ENCODE peak calls at places on chromosomes 3 and 15, in nine cellular contexts. One of them, this sample, is unnamed.

GRCh38 chr3:195078891-195079440 is 192.0 kb downstream of the XXYLT1 start:
- DNase-seq in lower leg skin: no peak
- DNase-seq in dorsolateral prefrontal cortex: no peak
- DNase-seq in stimulated activated CD8-positive, alpha-beta memory T cell treated with anti-CD3 and anti-CD28 coated beads, Interleukin-15, amount 100 ng/mL, for 48 hours: no peak
- DNase-seq in nucleus accumbens: no peak
- DNase-seq in activated CD8-positive, alpha-beta memory T cell treated with anti-CD3 and anti-CD28 coated beads for 4 hours: no peak
- DNase-seq in stimulated activated CD4-positive, alpha-beta T cell treated with anti-CD3 and anti-CD28 coated beads, TNF-alpha, amount 100 ng/mL, for 4 hours: no peak
- DNase-seq in choroid plexus epithelial cell: no peak
- DNase-seq in EH: no peak
- DNase-seq in this sample: no peak

GRCh38 chr3:56137406-56137805 is 330.9 kb downstream of the ERC2 start:
- DNase-seq in lower leg skin: no peak
- DNase-seq in dorsolateral prefrontal cortex: no peak
- DNase-seq in stimulated activated CD8-positive, alpha-beta memory T cell treated with anti-CD3 and anti-CD28 coated beads, Interleukin-15, amount 100 ng/mL, for 48 hours: no peak
- DNase-seq in nucleus accumbens: no peak
- DNase-seq in activated CD8-positive, alpha-beta memory T cell treated with anti-CD3 and anti-CD28 coated beads for 4 hours: no peak
- DNase-seq in stimulated activated CD4-positive, alpha-beta T cell treated with anti-CD3 and anti-CD28 coated beads, TNF-alpha, amount 100 ng/mL, for 4 hours: no peak
- DNase-seq in choroid plexus epithelial cell: peak
- DNase-seq in EH: no peak
- DNase-seq in this sample: no peak

GRCh38 chr15:57509965-57510364 is 81.7 kb upstream of the MYZAP start:
- DNase-seq in lower leg skin: no peak
- DNase-seq in dorsolateral prefrontal cortex: no peak
- DNase-seq in stimulated activated CD8-positive, alpha-beta memory T cell treated with anti-CD3 and anti-CD28 coated beads, Interleukin-15, amount 100 ng/mL, for 48 hours: no peak
- DNase-seq in nucleus accumbens: no peak
- DNase-seq in activated CD8-positive, alpha-beta memory T cell treated with anti-CD3 and anti-CD28 coated beads for 4 hours: no peak
- DNase-seq in stimulated activated CD4-positive, alpha-beta T cell treated with anti-CD3 and anti-CD28 coated beads, TNF-alpha, amount 100 ng/mL, for 4 hours: no peak
- DNase-seq in choroid plexus epithelial cell: no peak
- DNase-seq in EH: no peak
- DNase-seq in this sample: no peak

GRCh38 chr3:160038862-160039562 is 50.4 kb downstream of the IL12A start:
- DNase-seq in lower leg skin: no peak
- DNase-seq in dorsolateral prefrontal cortex: no peak
- DNase-seq in stimulated activated CD8-positive, alpha-beta memory T cell treated with anti-CD3 and anti-CD28 coated beads, Interleukin-15, amount 100 ng/mL, for 48 hours: no peak
- DNase-seq in nucleus accumbens: no peak
- DNase-seq in activated CD8-positive, alpha-beta memory T cell treated with anti-CD3 and anti-CD28 coated beads for 4 hours: no peak
- DNase-seq in stimulated activated CD4-positive, alpha-beta T cell treated with anti-CD3 and anti-CD28 coated beads, TNF-alpha, amount 100 ng/mL, for 4 hours: no peak
- DNase-seq in choroid plexus epithelial cell: no peak
- DNase-seq in EH: peak
- DNase-seq in this sample: no peak

GRCh38 chr3:174215426-174215825 is 643.7 kb upstream of the NAALADL2 start:
- DNase-seq in lower leg skin: no peak
- DNase-seq in dorsolateral prefrontal cortex: no peak
- DNase-seq in stimulated activated CD8-positive, alpha-beta memory T cell treated with anti-CD3 and anti-CD28 coated beads, Interleukin-15, amount 100 ng/mL, for 48 hours: no peak
- DNase-seq in nucleus accumbens: no peak
- DNase-seq in activated CD8-positive, alpha-beta memory T cell treated with anti-CD3 and anti-CD28 coated beads for 4 hours: no peak
- DNase-seq in stimulated activated CD4-positive, alpha-beta T cell treated with anti-CD3 and anti-CD28 coated beads, TNF-alpha, amount 100 ng/mL, for 4 hours: no peak
- DNase-seq in choroid plexus epithelial cell: no peak
- DNase-seq in EH: peak
- DNase-seq in this sample: no peak

GRCh38 chr15:69522361-69522760 is 69.7 kb downstream of the RPLP1 start:
- DNase-seq in lower leg skin: peak
- DNase-seq in dorsolateral prefrontal cortex: no peak
- DNase-seq in stimulated activated CD8-positive, alpha-beta memory T cell treated with anti-CD3 and anti-CD28 coated beads, Interleukin-15, amount 100 ng/mL, for 48 hours: no peak
- DNase-seq in nucleus accumbens: no peak
- DNase-seq in activated CD8-positive, alpha-beta memory T cell treated with anti-CD3 and anti-CD28 coated beads for 4 hours: no peak
- DNase-seq in stimulated activated CD4-positive, alpha-beta T cell treated with anti-CD3 and anti-CD28 coated beads, TNF-alpha, amount 100 ng/mL, for 4 hours: no peak
- DNase-seq in choroid plexus epithelial cell: no peak
- DNase-seq in EH: no peak
- DNase-seq in this sample: no peak

GRCh38 chr15:67685008-67685599 is 140.2 kb upstream of the SKOR1 start:
- DNase-seq in lower leg skin: no peak
- DNase-seq in dorsolateral prefrontal cortex: no peak
- DNase-seq in stimulated activated CD8-positive, alpha-beta memory T cell treated with anti-CD3 and anti-CD28 coated beads, Interleukin-15, amount 100 ng/mL, for 48 hours: no peak
- DNase-seq in nucleus accumbens: no peak
- DNase-seq in activated CD8-positive, alpha-beta memory T cell treated with anti-CD3 and anti-CD28 coated beads for 4 hours: no peak
- DNase-seq in stimulated activated CD4-positive, alpha-beta T cell treated with anti-CD3 and anti-CD28 coated beads, TNF-alpha, amount 100 ng/mL, for 4 hours: no peak
- DNase-seq in choroid plexus epithelial cell: peak
- DNase-seq in EH: peak
- DNase-seq in this sample: no peak

GRCh38 chr15:75684648-75685047 is 28.0 kb downstream of the CSPG4 start:
- DNase-seq in lower leg skin: no peak
- DNase-seq in dorsolateral prefrontal cortex: no peak
- DNase-seq in stimulated activated CD8-positive, alpha-beta memory T cell treated with anti-CD3 and anti-CD28 coated beads, Interleukin-15, amount 100 ng/mL, for 48 hours: no peak
- DNase-seq in nucleus accumbens: no peak
- DNase-seq in activated CD8-positive, alpha-beta memory T cell treated with anti-CD3 and anti-CD28 coated beads for 4 hours: no peak
- DNase-seq in stimulated activated CD4-positive, alpha-beta T cell treated with anti-CD3 and anti-CD28 coated beads, TNF-alpha, amount 100 ng/mL, for 4 hours: no peak
- DNase-seq in choroid plexus epithelial cell: no peak
- DNase-seq in EH: no peak
- DNase-seq in this sample: no peak

GRCh38 chr15:74208496-74208895 is 5.9 kb upstream of the STRA6 start:
- DNase-seq in lower leg skin: no peak
- DNase-seq in dorsolateral prefrontal cortex: no peak
- DNase-seq in stimulated activated CD8-positive, alpha-beta memory T cell treated with anti-CD3 and anti-CD28 coated beads, Interleukin-15, amount 100 ng/mL, for 48 hours: no peak
- DNase-seq in nucleus accumbens: no peak
- DNase-seq in activated CD8-positive, alpha-beta memory T cell treated with anti-CD3 and anti-CD28 coated beads for 4 hours: no peak
- DNase-seq in stimulated activated CD4-positive, alpha-beta T cell treated with anti-CD3 and anti-CD28 coated beads, TNF-alpha, amount 100 ng/mL, for 4 hours: no peak
- DNase-seq in choroid plexus epithelial cell: no peak
- DNase-seq in EH: no peak
- DNase-seq in this sample: no peak

GRCh38 chr15:84883916-84884781 is at the start of gene SLC28A1:
- DNase-seq in lower leg skin: no peak
- DNase-seq in dorsolateral prefrontal cortex: no peak
- DNase-seq in stimulated activated CD8-positive, alpha-beta memory T cell treated with anti-CD3 and anti-CD28 coated beads, Interleukin-15, amount 100 ng/mL, for 48 hours: no peak
- DNase-seq in nucleus accumbens: no peak
- DNase-seq in activated CD8-positive, alpha-beta memory T cell treated with anti-CD3 and anti-CD28 coated beads for 4 hours: no peak
- DNase-seq in stimulated activated CD4-positive, alpha-beta T cell treated with anti-CD3 and anti-CD28 coated beads, TNF-alpha, amount 100 ng/mL, for 4 hours: no peak
- DNase-seq in choroid plexus epithelial cell: no peak
- DNase-seq in EH: no peak
- DNase-seq in this sample: no peak

GRCh38 chr3:127074900-127075360 is 92.0 kb downstream of the PLXNA1 start:
- DNase-seq in lower leg skin: no peak
- DNase-seq in dorsolateral prefrontal cortex: no peak
- DNase-seq in stimulated activated CD8-positive, alpha-beta memory T cell treated with anti-CD3 and anti-CD28 coated beads, Interleukin-15, amount 100 ng/mL, for 48 hours: no peak
- DNase-seq in nucleus accumbens: no peak
- DNase-seq in activated CD8-positive, alpha-beta memory T cell treated with anti-CD3 and anti-CD28 coated beads for 4 hours: no peak
- DNase-seq in stimulated activated CD4-positive, alpha-beta T cell treated with anti-CD3 and anti-CD28 coated beads, TNF-alpha, amount 100 ng/mL, for 4 hours: no peak
- DNase-seq in choroid plexus epithelial cell: peak
- DNase-seq in EH: peak
- DNase-seq in this sample: no peak

GRCh38 chr15:70474682-70475438 is 288.5 kb downstream of the UACA start:
- DNase-seq in lower leg skin: peak
- DNase-seq in dorsolateral prefrontal cortex: no peak
- DNase-seq in stimulated activated CD8-positive, alpha-beta memory T cell treated with anti-CD3 and anti-CD28 coated beads, Interleukin-15, amount 100 ng/mL, for 48 hours: no peak
- DNase-seq in nucleus accumbens: peak
- DNase-seq in activated CD8-positive, alpha-beta memory T cell treated with anti-CD3 and anti-CD28 coated beads for 4 hours: peak
- DNase-seq in stimulated activated CD4-positive, alpha-beta T cell treated with anti-CD3 and anti-CD28 coated beads, TNF-alpha, amount 100 ng/mL, for 4 hours: no peak
- DNase-seq in choroid plexus epithelial cell: peak
- DNase-seq in EH: peak
- DNase-seq in this sample: no peak

GRCh38 chr3:108079877-108080276 is 11.0 kb downstream of the CD47 start:
- DNase-seq in lower leg skin: no peak
- DNase-seq in dorsolateral prefrontal cortex: no peak
- DNase-seq in stimulated activated CD8-positive, alpha-beta memory T cell treated with anti-CD3 and anti-CD28 coated beads, Interleukin-15, amount 100 ng/mL, for 48 hours: no peak
- DNase-seq in nucleus accumbens: no peak
- DNase-seq in activated CD8-positive, alpha-beta memory T cell treated with anti-CD3 and anti-CD28 coated beads for 4 hours: no peak
- DNase-seq in stimulated activated CD4-positive, alpha-beta T cell treated with anti-CD3 and anti-CD28 coated beads, TNF-alpha, amount 100 ng/mL, for 4 hours: no peak
- DNase-seq in choroid plexus epithelial cell: no peak
- DNase-seq in EH: no peak
- DNase-seq in this sample: no peak

GRCh38 chr3:107753494-107753893 is 230.7 kb downstream of the BBX start:
- DNase-seq in lower leg skin: no peak
- DNase-seq in dorsolateral prefrontal cortex: peak
- DNase-seq in stimulated activated CD8-positive, alpha-beta memory T cell treated with anti-CD3 and anti-CD28 coated beads, Interleukin-15, amount 100 ng/mL, for 48 hours: no peak
- DNase-seq in nucleus accumbens: peak
- DNase-seq in activated CD8-positive, alpha-beta memory T cell treated with anti-CD3 and anti-CD28 coated beads for 4 hours: no peak
- DNase-seq in stimulated activated CD4-positive, alpha-beta T cell treated with anti-CD3 and anti-CD28 coated beads, TNF-alpha, amount 100 ng/mL, for 4 hours: no peak
- DNase-seq in choroid plexus epithelial cell: peak
- DNase-seq in EH: peak
- DNase-seq in this sample: no peak

GRCh38 chr15:66619152-66619903 is 53.5 kb upstream of the LCTL start:
- DNase-seq in lower leg skin: peak
- DNase-seq in dorsolateral prefrontal cortex: peak
- DNase-seq in stimulated activated CD8-positive, alpha-beta memory T cell treated with anti-CD3 and anti-CD28 coated beads, Interleukin-15, amount 100 ng/mL, for 48 hours: peak
- DNase-seq in nucleus accumbens: peak
- DNase-seq in activated CD8-positive, alpha-beta memory T cell treated with anti-CD3 and anti-CD28 coated beads for 4 hours: no peak
- DNase-seq in stimulated activated CD4-positive, alpha-beta T cell treated with anti-CD3 and anti-CD28 coated beads, TNF-alpha, amount 100 ng/mL, for 4 hours: no peak
- DNase-seq in choroid plexus epithelial cell: peak
- DNase-seq in EH: peak
- DNase-seq in this sample: no peak

GRCh38 chr3:124858275-124858674 is 28.9 kb downstream of the ITGB5 start:
- DNase-seq in lower leg skin: no peak
- DNase-seq in dorsolateral prefrontal cortex: no peak
- DNase-seq in stimulated activated CD8-positive, alpha-beta memory T cell treated with anti-CD3 and anti-CD28 coated beads, Interleukin-15, amount 100 ng/mL, for 48 hours: no peak
- DNase-seq in nucleus accumbens: no peak
- DNase-seq in activated CD8-positive, alpha-beta memory T cell treated with anti-CD3 and anti-CD28 coated beads for 4 hours: no peak
- DNase-seq in stimulated activated CD4-positive, alpha-beta T cell treated with anti-CD3 and anti-CD28 coated beads, TNF-alpha, amount 100 ng/mL, for 4 hours: no peak
- DNase-seq in choroid plexus epithelial cell: peak
- DNase-seq in EH: peak
- DNase-seq in this sample: no peak

GRCh38 chr3:124634210-124635168 is 95.8 kb upstream of the UMPS start:
- DNase-seq in lower leg skin: no peak
- DNase-seq in dorsolateral prefrontal cortex: no peak
- DNase-seq in stimulated activated CD8-positive, alpha-beta memory T cell treated with anti-CD3 and anti-CD28 coated beads, Interleukin-15, amount 100 ng/mL, for 48 hours: no peak
- DNase-seq in nucleus accumbens: no peak
- DNase-seq in activated CD8-positive, alpha-beta memory T cell treated with anti-CD3 and anti-CD28 coated beads for 4 hours: no peak
- DNase-seq in stimulated activated CD4-positive, alpha-beta T cell treated with anti-CD3 and anti-CD28 coated beads, TNF-alpha, amount 100 ng/mL, for 4 hours: no peak
- DNase-seq in choroid plexus epithelial cell: no peak
- DNase-seq in EH: no peak
- DNase-seq in this sample: no peak

GRCh38 chr3:111729087-111729846 is 129.8 kb upstream of the PHLDB2 start:
- DNase-seq in lower leg skin: no peak
- DNase-seq in dorsolateral prefrontal cortex: no peak
- DNase-seq in stimulated activated CD8-positive, alpha-beta memory T cell treated with anti-CD3 and anti-CD28 coated beads, Interleukin-15, amount 100 ng/mL, for 48 hours: no peak
- DNase-seq in nucleus accumbens: peak
- DNase-seq in activated CD8-positive, alpha-beta memory T cell treated with anti-CD3 and anti-CD28 coated beads for 4 hours: no peak
- DNase-seq in stimulated activated CD4-positive, alpha-beta T cell treated with anti-CD3 and anti-CD28 coated beads, TNF-alpha, amount 100 ng/mL, for 4 hours: no peak
- DNase-seq in choroid plexus epithelial cell: peak
- DNase-seq in EH: peak
- DNase-seq in this sample: no peak

GRCh38 chr3:172859035-172859434 is 108.5 kb downstream of the ECT2 start:
- DNase-seq in lower leg skin: no peak
- DNase-seq in dorsolateral prefrontal cortex: no peak
- DNase-seq in stimulated activated CD8-positive, alpha-beta memory T cell treated with anti-CD3 and anti-CD28 coated beads, Interleukin-15, amount 100 ng/mL, for 48 hours: no peak
- DNase-seq in nucleus accumbens: no peak
- DNase-seq in activated CD8-positive, alpha-beta memory T cell treated with anti-CD3 and anti-CD28 coated beads for 4 hours: no peak
- DNase-seq in stimulated activated CD4-positive, alpha-beta T cell treated with anti-CD3 and anti-CD28 coated beads, TNF-alpha, amount 100 ng/mL, for 4 hours: no peak
- DNase-seq in choroid plexus epithelial cell: peak
- DNase-seq in EH: peak
- DNase-seq in this sample: no peak

GRCh38 chr3:184822654-184823053 is 10.7 kb downstream of the VPS8 start:
- DNase-seq in lower leg skin: no peak
- DNase-seq in dorsolateral prefrontal cortex: no peak
- DNase-seq in stimulated activated CD8-positive, alpha-beta memory T cell treated with anti-CD3 and anti-CD28 coated beads, Interleukin-15, amount 100 ng/mL, for 48 hours: no peak
- DNase-seq in nucleus accumbens: no peak
- DNase-seq in activated CD8-positive, alpha-beta memory T cell treated with anti-CD3 and anti-CD28 coated beads for 4 hours: no peak
- DNase-seq in stimulated activated CD4-positive, alpha-beta T cell treated with anti-CD3 and anti-CD28 coated beads, TNF-alpha, amount 100 ng/mL, for 4 hours: no peak
- DNase-seq in choroid plexus epithelial cell: peak
- DNase-seq in EH: peak
- DNase-seq in this sample: no peak

GRCh38 chr3:1609416-1609815 is 489.2 kb upstream of the CNTN4 start:
- DNase-seq in lower leg skin: no peak
- DNase-seq in dorsolateral prefrontal cortex: no peak
- DNase-seq in stimulated activated CD8-positive, alpha-beta memory T cell treated with anti-CD3 and anti-CD28 coated beads, Interleukin-15, amount 100 ng/mL, for 48 hours: no peak
- DNase-seq in nucleus accumbens: no peak
- DNase-seq in activated CD8-positive, alpha-beta memory T cell treated with anti-CD3 and anti-CD28 coated beads for 4 hours: no peak
- DNase-seq in stimulated activated CD4-positive, alpha-beta T cell treated with anti-CD3 and anti-CD28 coated beads, TNF-alpha, amount 100 ng/mL, for 4 hours: no peak
- DNase-seq in choroid plexus epithelial cell: no peak
- DNase-seq in EH: no peak
- DNase-seq in this sample: no peak

GRCh38 chr3:27685474-27685873 is 36.6 kb downstream of the EOMES start:
- DNase-seq in lower leg skin: no peak
- DNase-seq in dorsolateral prefrontal cortex: no peak
- DNase-seq in stimulated activated CD8-positive, alpha-beta memory T cell treated with anti-CD3 and anti-CD28 coated beads, Interleukin-15, amount 100 ng/mL, for 48 hours: no peak
- DNase-seq in nucleus accumbens: no peak
- DNase-seq in activated CD8-positive, alpha-beta memory T cell treated with anti-CD3 and anti-CD28 coated beads for 4 hours: no peak
- DNase-seq in stimulated activated CD4-positive, alpha-beta T cell treated with anti-CD3 and anti-CD28 coated beads, TNF-alpha, amount 100 ng/mL, for 4 hours: no peak
- DNase-seq in choroid plexus epithelial cell: no peak
- DNase-seq in EH: no peak
- DNase-seq in this sample: no peak

GRCh38 chr15:49720221-49720620 is 99.4 kb downstream of the DTWD1 start:
- DNase-seq in lower leg skin: no peak
- DNase-seq in dorsolateral prefrontal cortex: no peak
- DNase-seq in stimulated activated CD8-positive, alpha-beta memory T cell treated with anti-CD3 and anti-CD28 coated beads, Interleukin-15, amount 100 ng/mL, for 48 hours: no peak
- DNase-seq in nucleus accumbens: no peak
- DNase-seq in activated CD8-positive, alpha-beta memory T cell treated with anti-CD3 and anti-CD28 coated beads for 4 hours: no peak
- DNase-seq in stimulated activated CD4-positive, alpha-beta T cell treated with anti-CD3 and anti-CD28 coated beads, TNF-alpha, amount 100 ng/mL, for 4 hours: no peak
- DNase-seq in choroid plexus epithelial cell: no peak
- DNase-seq in EH: no peak
- DNase-seq in this sample: no peak

GRCh38 chr3:12046406-12046805 is 42.2 kb downstream of the SYN2 start:
- DNase-seq in lower leg skin: no peak
- DNase-seq in dorsolateral prefrontal cortex: no peak
- DNase-seq in stimulated activated CD8-positive, alpha-beta memory T cell treated with anti-CD3 and anti-CD28 coated beads, Interleukin-15, amount 100 ng/mL, for 48 hours: no peak
- DNase-seq in nucleus accumbens: no peak
- DNase-seq in activated CD8-positive, alpha-beta memory T cell treated with anti-CD3 and anti-CD28 coated beads for 4 hours: no peak
- DNase-seq in stimulated activated CD4-positive, alpha-beta T cell treated with anti-CD3 and anti-CD28 coated beads, TNF-alpha, amount 100 ng/mL, for 4 hours: no peak
- DNase-seq in choroid plexus epithelial cell: peak
- DNase-seq in EH: no peak
- DNase-seq in this sample: no peak

GRCh38 chr15:25439456-25439836 is 622 bp upstream of the UBE3A start:
- DNase-seq in lower leg skin: no peak
- DNase-seq in dorsolateral prefrontal cortex: no peak
- DNase-seq in stimulated activated CD8-positive, alpha-beta memory T cell treated with anti-CD3 and anti-CD28 coated beads, Interleukin-15, amount 100 ng/mL, for 48 hours: no peak
- DNase-seq in nucleus accumbens: no peak
- DNase-seq in activated CD8-positive, alpha-beta memory T cell treated with anti-CD3 and anti-CD28 coated beads for 4 hours: peak
- DNase-seq in stimulated activated CD4-positive, alpha-beta T cell treated with anti-CD3 and anti-CD28 coated beads, TNF-alpha, amount 100 ng/mL, for 4 hours: no peak
- DNase-seq in choroid plexus epithelial cell: peak
- DNase-seq in EH: no peak
- DNase-seq in this sample: no peak

GRCh38 chr3:122992628-122993570 is 34.7 kb downstream of the SEMA5B start:
- DNase-seq in lower leg skin: no peak
- DNase-seq in dorsolateral prefrontal cortex: peak
- DNase-seq in stimulated activated CD8-positive, alpha-beta memory T cell treated with anti-CD3 and anti-CD28 coated beads, Interleukin-15, amount 100 ng/mL, for 48 hours: no peak
- DNase-seq in nucleus accumbens: peak
- DNase-seq in activated CD8-positive, alpha-beta memory T cell treated with anti-CD3 and anti-CD28 coated beads for 4 hours: no peak
- DNase-seq in stimulated activated CD4-positive, alpha-beta T cell treated with anti-CD3 and anti-CD28 coated beads, TNF-alpha, amount 100 ng/mL, for 4 hours: no peak
- DNase-seq in choroid plexus epithelial cell: no peak
- DNase-seq in EH: no peak
- DNase-seq in this sample: no peak

GRCh38 chr3:96678325-96678724 is 136.1 kb upstream of the EPHA6 start:
- DNase-seq in lower leg skin: no peak
- DNase-seq in dorsolateral prefrontal cortex: no peak
- DNase-seq in stimulated activated CD8-positive, alpha-beta memory T cell treated with anti-CD3 and anti-CD28 coated beads, Interleukin-15, amount 100 ng/mL, for 48 hours: no peak
- DNase-seq in nucleus accumbens: no peak
- DNase-seq in activated CD8-positive, alpha-beta memory T cell treated with anti-CD3 and anti-CD28 coated beads for 4 hours: no peak
- DNase-seq in stimulated activated CD4-positive, alpha-beta T cell treated with anti-CD3 and anti-CD28 coated beads, TNF-alpha, amount 100 ng/mL, for 4 hours: no peak
- DNase-seq in choroid plexus epithelial cell: no peak
- DNase-seq in EH: no peak
- DNase-seq in this sample: no peak

GRCh38 chr3:159322322-159322939 is 520.6 kb downstream of the MFSD1 start:
- DNase-seq in lower leg skin: no peak
- DNase-seq in dorsolateral prefrontal cortex: peak
- DNase-seq in stimulated activated CD8-positive, alpha-beta memory T cell treated with anti-CD3 and anti-CD28 coated beads, Interleukin-15, amount 100 ng/mL, for 48 hours: no peak
- DNase-seq in nucleus accumbens: peak
- DNase-seq in activated CD8-positive, alpha-beta memory T cell treated with anti-CD3 and anti-CD28 coated beads for 4 hours: no peak
- DNase-seq in stimulated activated CD4-positive, alpha-beta T cell treated with anti-CD3 and anti-CD28 coated beads, TNF-alpha, amount 100 ng/mL, for 4 hours: no peak
- DNase-seq in choroid plexus epithelial cell: peak
- DNase-seq in EH: peak
- DNase-seq in this sample: no peak

GRCh38 chr3:171871392-171872274 is 28.5 kb downstream of the TMEM212 start:
- DNase-seq in lower leg skin: no peak
- DNase-seq in dorsolateral prefrontal cortex: no peak
- DNase-seq in stimulated activated CD8-positive, alpha-beta memory T cell treated with anti-CD3 and anti-CD28 coated beads, Interleukin-15, amount 100 ng/mL, for 48 hours: no peak
- DNase-seq in nucleus accumbens: no peak
- DNase-seq in activated CD8-positive, alpha-beta memory T cell treated with anti-CD3 and anti-CD28 coated beads for 4 hours: no peak
- DNase-seq in stimulated activated CD4-positive, alpha-beta T cell treated with anti-CD3 and anti-CD28 coated beads, TNF-alpha, amount 100 ng/mL, for 4 hours: no peak
- DNase-seq in choroid plexus epithelial cell: no peak
- DNase-seq in EH: peak
- DNase-seq in this sample: no peak

GRCh38 chr3:87462228-87462627 is 185.8 kb upstream of the POU1F1 start:
- DNase-seq in lower leg skin: no peak
- DNase-seq in dorsolateral prefrontal cortex: no peak
- DNase-seq in stimulated activated CD8-positive, alpha-beta memory T cell treated with anti-CD3 and anti-CD28 coated beads, Interleukin-15, amount 100 ng/mL, for 48 hours: no peak
- DNase-seq in nucleus accumbens: no peak
- DNase-seq in activated CD8-positive, alpha-beta memory T cell treated with anti-CD3 and anti-CD28 coated beads for 4 hours: no peak
- DNase-seq in stimulated activated CD4-positive, alpha-beta T cell treated with anti-CD3 and anti-CD28 coated beads, TNF-alpha, amount 100 ng/mL, for 4 hours: no peak
- DNase-seq in choroid plexus epithelial cell: peak
- DNase-seq in EH: no peak
- DNase-seq in this sample: no peak

GRCh38 chr3:64995857-64996564 is 308.2 kb upstream of the ADAMTS9 start:
- DNase-seq in lower leg skin: no peak
- DNase-seq in dorsolateral prefrontal cortex: no peak
- DNase-seq in stimulated activated CD8-positive, alpha-beta memory T cell treated with anti-CD3 and anti-CD28 coated beads, Interleukin-15, amount 100 ng/mL, for 48 hours: no peak
- DNase-seq in nucleus accumbens: no peak
- DNase-seq in activated CD8-positive, alpha-beta memory T cell treated with anti-CD3 and anti-CD28 coated beads for 4 hours: no peak
- DNase-seq in stimulated activated CD4-positive, alpha-beta T cell treated with anti-CD3 and anti-CD28 coated beads, TNF-alpha, amount 100 ng/mL, for 4 hours: no peak
- DNase-seq in choroid plexus epithelial cell: peak
- DNase-seq in EH: no peak
- DNase-seq in this sample: no peak

This sample was measured in activated CD4-positive, CD25-positive, alpha-beta regulatory T cell treated with anti-CD3 and anti-CD28 coated beads, Interleukin-2, amount 50 U/mL, for 16 hours.